ENCODE peak calls at places on chromosomes 7 and 10, in ten cellular contexts. C, N, Y, P, U, V, E, W, L and O are unnamed samples.

GRCh38 chr7:139830779-139831498 is 1.9 kb downstream of the TBXAS1 start:
- DNase-seq in C (no peak), N (no peak), Y (peak; percentile 32), P (no peak), U (no peak), V (no peak), E (no peak), W (no peak), L (no peak), O (no peak)

GRCh38 chr10:43074409-43074808 is 2.5 kb upstream of the RET start:
- DNase-seq in C (no peak), N (no peak), Y (no peak), P (no peak), U (no peak), V (no peak), E (no peak), W (no peak), L (no peak), O (peak; percentile 29)

GRCh38 chr10:42979730-42980467 is 97.0 kb upstream of the RET start:
- DNase-seq in C (no peak), N (no peak), Y (peak; percentile 17), P (peak; percentile 4), U (no peak), V (no peak), E (peak; percentile 16), W (no peak), L (no peak), O (no peak)

GRCh38 chr10:87538092-87538795 is 33.6 kb downstream of the MINPP1 start:
- DNase-seq in C (no peak), N (no peak), Y (no peak), P (no peak), U (no peak), V (no peak), E (no peak), W (no peak), L (no peak), O (no peak)

GRCh38 chr10:18737841-18738240 is 78.6 kb downstream of the ARL5B start:
- DNase-seq in C (no peak), N (peak; percentile 46), Y (peak; percentile 41), P (no peak), U (no peak), V (no peak), E (no peak), W (no peak), L (peak; percentile 87), O (no peak)

GRCh38 chr7:12130664-12131063 is 80.4 kb upstream of the TMEM106B start:
- DNase-seq in C (no peak), N (no peak), Y (no peak), P (no peak), U (no peak), V (no peak), E (no peak), W (no peak), L (peak; percentile 86), O (no peak)

GRCh38 chr10:101095550-101096213 is 33.9 kb downstream of the KAZALD1 start:
- DNase-seq in C (peak; percentile 69), N (peak; percentile 68), Y (peak; percentile 42), P (peak; percentile 32), U (peak; percentile 58), V (peak; percentile 56), E (peak; percentile 80), W (peak; percentile 52), L (peak; percentile 85), O (peak; percentile 91)

GRCh38 chr10:3452234-3452633 is 279.7 kb upstream of the PITRM1 start:
- DNase-seq in C (no peak), N (peak; percentile 96), Y (no peak), P (no peak), U (no peak), V (no peak), E (no peak), W (no peak), L (peak; percentile 25), O (no peak)

GRCh38 chr10:34178756-34179155 is 636.3 kb downstream of the PARD3 start:
- DNase-seq in C (no peak), N (no peak), Y (no peak), P (no peak), U (no peak), V (no peak), E (no peak), W (no peak), L (no peak), O (no peak)

GRCh38 chr7:30928254-30928872 is 16.7 kb downstream of the AQP1 start:
- DNase-seq in C (no peak), N (no peak), Y (no peak), P (no peak), U (no peak), V (peak; percentile 1), E (peak; percentile 20), W (no peak), L (no peak), O (peak; percentile 0)

GRCh38 chr10:21510218-21511070 is 15.0 kb downstream of the SKIDA1 start:
- DNase-seq in C (no peak), N (no peak), Y (no peak), P (no peak), U (no peak), V (no peak), E (no peak), W (no peak), L (no peak), O (no peak)

GRCh38 chr7:152969839-152970238 is 210.3 kb downstream of the ACTR3B start:
- DNase-seq in C (no peak), N (no peak), Y (no peak), P (no peak), U (no peak), V (no peak), E (no peak), W (no peak), L (no peak), O (no peak)

GRCh38 chr10:21524526-21525366 is 736 bp downstream of the SKIDA1 start:
- DNase-seq in C (no peak), N (peak; percentile 73), Y (no peak), P (no peak), U (no peak), V (no peak), E (no peak), W (no peak), L (no peak), O (no peak)

GRCh38 chr10:130479146-130479545 is 343.0 kb downstream of the GLRX3 start:
- DNase-seq in C (no peak), N (no peak), Y (no peak), P (no peak), U (no peak), V (no peak), E (no peak), W (no peak), L (no peak), O (no peak)

GRCh38 chr10:46531737-46532136 is 24.7 kb downstream of the GPRIN2 start:
- DNase-seq in C (no peak), N (no peak), Y (no peak), P (no peak), U (no peak), V (no peak), E (no peak), W (no peak), L (no peak), O (no peak)

GRCh38 chr10:58217612-58218011 is 50.1 kb downstream of the IPMK start:
- DNase-seq in C (no peak), N (no peak), Y (no peak), P (no peak), U (no peak), V (no peak), E (no peak), W (no peak), L (peak; percentile 38), O (no peak)

GRCh38 chr7:95794917-95795515 is 22.7 kb downstream of the DYNC1I1 start:
- DNase-seq in C (no peak), N (peak; percentile 22), Y (no peak), P (no peak), U (no peak), V (no peak), E (no peak), W (no peak), L (peak; percentile 62), O (no peak)

DNA sequence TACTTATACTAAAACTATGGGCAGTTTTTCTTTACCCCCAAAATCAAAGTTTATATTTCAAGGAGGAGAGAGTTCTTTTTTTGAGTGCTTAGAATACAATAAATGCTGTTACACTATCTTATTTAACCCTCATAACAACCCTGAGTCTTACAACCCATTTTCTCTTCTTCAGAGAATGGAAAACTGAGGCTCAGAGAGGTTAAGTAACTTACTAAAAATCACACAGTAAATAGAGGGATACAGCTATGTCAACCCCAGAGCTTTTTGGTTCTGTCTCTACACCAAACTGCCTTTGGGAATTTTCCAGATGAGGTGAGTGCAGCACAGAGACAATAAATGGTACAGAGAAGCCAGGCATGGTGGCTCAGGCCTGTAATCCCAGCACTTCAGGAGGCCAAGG is 25.6 kb upstream of the PIK3AP1 start:
- DNase-seq in C (no peak), N (no peak), Y (no peak), P (no peak), U (no peak), V (no peak), E (no peak), W (no peak), L (no peak), O (no peak)
- H3K4me1 ChIP-seq in C (no peaks in the 10 kb centered on the region), N (no peaks in the 10 kb centered on the region), Y (peaks cover 32% of the 10 kb centered on the region), P (no peaks in the 10 kb centered on the region), U (no peaks in the 10 kb centered on the region), V (no peaks in the 10 kb centered on the region), E (peaks cover 6% of the 10 kb centered on the region), W (peaks cover 28% of the 10 kb centered on the region), L (peaks cover 3% of the 10 kb centered on the region), O (peaks cover 6% of the 10 kb centered on the region)

GRCh38 chr7:1917221-1918062 is 247.4 kb downstream of the ELFN1 start:
- DNase-seq in C (no peak), N (peak; percentile 46), Y (no peak), P (no peak), U (no peak), V (no peak), E (no peak), W (no peak), L (no peak), O (no peak)
- H3K4me1 ChIP-seq in C (peaks cover 6% of the 10 kb centered on the region), N (peaks cover 19% of the 10 kb centered on the region), Y (peaks cover 59% of the 10 kb centered on the region), P (peaks cover 8% of the 10 kb centered on the region), U (no peaks in the 10 kb centered on the region), V (peaks cover 7% of the 10 kb centered on the region), E (peaks cover 38% of the 10 kb centered on the region), W (peaks cover 14% of the 10 kb centered on the region), L (peaks cover 1% of the 10 kb centered on the region), O (no peaks in the 10 kb centered on the region)

GRCh38 chr7:150733734-150734095 is 3.5 kb upstream of the GIMAP5 start:
- DNase-seq in C (no peak), N (no peak), Y (no peak), P (no peak), U (no peak), V (no peak), E (no peak), W (no peak), L (no peak), O (no peak)
- H3K4me1 ChIP-seq in C (no peaks in the 10 kb centered on the region), N (no peaks in the 10 kb centered on the region), Y (peaks cover 11% of the 10 kb centered on the region), P (no peaks in the 10 kb centered on the region), U (no peaks in the 10 kb centered on the region), V (no peaks in the 10 kb centered on the region), E (no peaks in the 10 kb centered on the region), W (peaks cover 32% of the 10 kb centered on the region), L (peaks cover 3% of the 10 kb centered on the region), O (no peaks in the 10 kb centered on the region)

GRCh38 chr7:5572439-5572838 is 148.8 kb upstream of the TNRC18 start:
- DNase-seq in C (no peak), N (no peak), Y (no peak), P (no peak), U (no peak), V (no peak), E (no peak), W (no peak), L (no peak), O (no peak)

GRCh38 chr7:5578441-5579024 is 154.9 kb upstream of the TNRC18 start:
- DNase-seq in C (no peak), N (no peak), Y (no peak), P (no peak), U (no peak), V (no peak), E (no peak), W (no peak), L (no peak), O (no peak)

GRCh38 chr7:5574770-5575269 is 151.2 kb upstream of the TNRC18 start:
- DNase-seq in C (peak; percentile 81), N (no peak), Y (no peak), P (no peak), U (peak; percentile 78), V (no peak), E (no peak), W (no peak), L (no peak), O (no peak)
- H3K4me1 ChIP-seq in C (peaks cover 40% of the 10 kb centered on the region), N (peaks cover 8% of the 10 kb centered on the region), Y (peaks cover 28% of the 10 kb centered on the region), P (no peaks in the 10 kb centered on the region), U (no peaks in the 10 kb centered on the region), V (peaks cover 2% of the 10 kb centered on the region), E (peaks cover 24% of the 10 kb centered on the region), W (no peaks in the 10 kb centered on the region), L (no peaks in the 10 kb centered on the region), O (peaks cover 8% of the 10 kb centered on the region)